ENCODE peak calls at places on chromosomes 6 and 20, in eight cellular contexts. D is activated naive CD4-positive, alpha-beta T cell treated with anti-CD3 and anti-CD28 coated beads, Interleukin-2, amount 50 U/mL, for 72 hours; R is CD8-positive, alpha-beta memory T cell; A is OCI-LY7; J is HTR-8/SVneo; O is GM20000; I is neuronal stem cell; Z is NCI-H1417 treated with DMSO at 0.1 percent for 48 hours. Y is an unnamed sample.

GRCh38 chr20:57508831-57509230 is 16.1 kb downstream of the CTCFL start:
- DNase-seq in D (no peak), R (no peak), A (no peak), J (no peak), O (no peak), I (no peak), Z (no peak), Y (no peak)

GRCh38 chr6:169724554-169725269 is 412 bp upstream of the PHF10 start:
- DNase-seq in D (peak), R (peak), A (peak), J (peak), O (peak), I (peak), Z (peak), Y (peak)

GRCh38 chr6:84411060-84411629 is 183.7 kb upstream of the CEP162 start:
- DNase-seq in D (no peak), R (no peak), A (no peak), J (no peak), O (no peak), I (no peak), Z (peak), Y (no peak)

GRCh38 chr20:17648782-17649730 is 33.0 kb downstream of the RRBP1 start:
- DNase-seq in D (peak), R (peak), A (peak), J (no peak), O (peak), I (no peak), Z (peak), Y (peak)

GRCh38 chr6:155530219-155530834 is 74.7 kb upstream of the NOX3 start:
- DNase-seq in D (no peak), R (peak), A (peak), J (peak), O (peak), I (no peak), Z (no peak), Y (no peak)

GRCh38 chr6:54992789-54993188 is 146.2 kb downstream of the FAM83B start:
- DNase-seq in D (no peak), R (no peak), A (peak), J (no peak), O (no peak), I (no peak), Z (no peak), Y (no peak)

GRCh38 chr6:9540126-9540525 is 874.7 kb downstream of the TFAP2A start:
- DNase-seq in D (no peak), R (no peak), A (no peak), J (no peak), O (no peak), I (no peak), Z (no peak), Y (no peak)

GRCh38 chr6:125200986-125201385 is 47.4 kb downstream of the TPD52L1 start:
- DNase-seq in D (no peak), R (no peak), A (no peak), J (no peak), O (no peak), I (no peak), Z (no peak), Y (no peak)

GRCh38 chr6:30727920-30728605 is 7.9 kb downstream of the TUBB start:
- DNase-seq in D (no peak), R (no peak), A (peak), J (no peak), O (no peak), I (no peak), Z (no peak), Y (no peak)

GRCh38 chr6:45922728-45923351 is 92.8 kb downstream of the CLIC5 start:
- DNase-seq in D (peak), R (peak), A (peak), J (peak), O (peak), I (peak), Z (no peak), Y (peak)

GRCh38 chr6:151054304-151054703 is 185.5 kb upstream of the AKAP12 start:
- DNase-seq in D (no peak), R (no peak), A (no peak), J (no peak), O (no peak), I (no peak), Z (no peak), Y (no peak)

GRCh38 chr20:55153321-55153720 is 677.9 kb downstream of the DOK5 start:
- DNase-seq in D (no peak), R (no peak), A (no peak), J (no peak), O (no peak), I (no peak), Z (no peak), Y (no peak)

GRCh38 chr6:23003671-23004598 is 434.6 kb downstream of the HDGFL1 start:
- DNase-seq in D (no peak), R (no peak), A (no peak), J (no peak), O (no peak), I (no peak), Z (no peak), Y (no peak)

GRCh38 chr6:112690497-112691202 is 343.5 kb downstream of the RFPL4B start:
- DNase-seq in D (no peak), R (no peak), A (no peak), J (peak), O (no peak), I (no peak), Z (peak), Y (no peak)

GRCh38 chr6:165664553-165665383 is 1.7 kb upstream of the PDE10A start:
- DNase-seq in D (no peak), R (no peak), A (no peak), J (no peak), O (no peak), I (peak), Z (no peak), Y (no peak)

GRCh38 chr20:25045343-25045712 is 12.6 kb downstream of the ACSS1 start:
- DNase-seq in D (no peak), R (no peak), A (no peak), J (no peak), O (no peak), I (no peak), Z (no peak), Y (no peak)

GRCh38 chr6:123321020-123321419 is 315.7 kb downstream of the TRDN start:
- DNase-seq in D (no peak), R (no peak), A (no peak), J (no peak), O (no peak), I (no peak), Z (no peak), Y (no peak)

GRCh38 chr6:87808005-87808757 is 106.1 kb upstream of the AKIRIN2 start:
- DNase-seq in D (peak), R (no peak), A (no peak), J (no peak), O (no peak), I (no peak), Z (no peak), Y (no peak)

GRCh38 chr20:47799116-47799715 is 13.9 kb upstream of the SULF2 start:
- DNase-seq in D (no peak), R (no peak), A (no peak), J (no peak), O (no peak), I (no peak), Z (no peak), Y (no peak)

GRCh38 chr6:6746334-6746969 is 157.9 kb downstream of the LY86 start:
- DNase-seq in D (no peak), R (no peak), A (no peak), J (no peak), O (no peak), I (no peak), Z (no peak), Y (no peak)

Y was measured in naive thymus-derived CD8-positive, alpha-beta T cell.